ENCODE peak calls at places on chromosomes 6 and 20, in nine cellular contexts. F, X, C, S, J, R, V, Y and B are unnamed samples.
A peak's percentile ranks its signal among the peaks of the same experiment; 100 is the strongest.

GRCh38 chr6:14440215-14440890 is 322.8 kb downstream of the CD83 start:
- DNase-seq in F (no peak), X (no peak), C (no peak), S (no peak), J (no peak), R (no peak), V (no peak), Y (no peak), B (no peak)

GRCh38 chr20:53865905-53866786 is 204.2 kb downstream of the BCAS1 start:
- DNase-seq in F (peak; percentile 58), X (peak; percentile 89), C (peak; percentile 53), S (peak; percentile 76), J (peak; percentile 41), R (peak; percentile 62), V (no peak), Y (peak; percentile 73), B (peak; percentile 44)

GRCh38 chr20:62576815-62577214 is 65.5 kb upstream of the SLCO4A1 start:
- DNase-seq in F (no peak), X (no peak), C (no peak), S (peak; percentile 78), J (peak; percentile 73), R (peak; percentile 64), V (no peak), Y (no peak), B (no peak)

GRCh38 chr6:81753709-81754678 is 1.5 kb upstream of the TENT5A start:
- DNase-seq in F (peak; percentile 82), X (no peak), C (peak; percentile 89), S (peak; percentile 79), J (peak; percentile 83), R (peak; percentile 75), V (peak; percentile 90), Y (no peak), B (peak; percentile 50)

GRCh38 chr6:84119277-84119676 is 85.7 kb downstream of the MRAP2 start:
- DNase-seq in F (no peak), X (peak; percentile 33), C (no peak), S (no peak), J (no peak), R (no peak), V (no peak), Y (no peak), B (no peak)

GRCh38 chr6:139342957-139343750 is 31.3 kb downstream of the CITED2 start:
- DNase-seq in F (no peak), X (peak; percentile 44), C (no peak), S (no peak), J (no peak), R (no peak), V (no peak), Y (no peak), B (no peak)

GRCh38 chr20:63223121-63223825 is 7.3 kb upstream of the YTHDF1 start:
- DNase-seq in F (peak; percentile 44), X (peak; percentile 36), C (peak; percentile 36), S (peak; percentile 76), J (peak; percentile 57), R (peak; percentile 74), V (no peak), Y (no peak), B (peak; percentile 57)

GRCh38 chr20:5552154-5552553 is 198.0 kb upstream of the SHLD1 start:
- DNase-seq in F (no peak), X (no peak), C (no peak), S (no peak), J (no peak), R (no peak), V (no peak), Y (no peak), B (no peak)

GRCh38 chr20:60883517-60883916 is 368.5 kb upstream of the CDH4 start:
- DNase-seq in F (no peak), X (no peak), C (no peak), S (no peak), J (no peak), R (no peak), V (no peak), Y (no peak), B (no peak)

GRCh38 chr6:162854734-162855191 is 127.0 kb downstream of the PACRG start:
- DNase-seq in F (no peak), X (no peak), C (no peak), S (peak; percentile 23), J (no peak), R (no peak), V (no peak), Y (no peak), B (no peak)

GRCh38 chr6:35919827-35920751 is 809 bp downstream of the SRPK1 start:
- DNase-seq in F (peak; percentile 42), X (peak; percentile 93), C (peak; percentile 65), S (peak; percentile 62), J (peak; percentile 55), R (peak; percentile 51), V (peak; percentile 22), Y (peak; percentile 67), B (peak; percentile 78)

GRCh38 chr20:63419299-63419698 is 53.2 kb downstream of the KCNQ2 start:
- DNase-seq in F (no peak), X (no peak), C (no peak), S (no peak), J (no peak), R (no peak), V (no peak), Y (no peak), B (no peak)

GRCh38 chr6:155030148-155030720 is 35.1 kb downstream of the TIAM2 start:
- DNase-seq in F (no peak), X (no peak), C (no peak), S (no peak), J (no peak), R (no peak), V (no peak), Y (no peak), B (no peak)

GRCh38 chr6:14596410-14596809 is 478.8 kb downstream of the CD83 start:
- DNase-seq in F (no peak), X (peak; percentile 53), C (no peak), S (no peak), J (no peak), R (no peak), V (no peak), Y (peak; percentile 41), B (peak; percentile 84)

GRCh38 chr6:1592852-1593251 is 16.9 kb upstream of the FOXC1 start:
- DNase-seq in F (no peak), X (no peak), C (no peak), S (no peak), J (peak; percentile 32), R (no peak), V (no peak), Y (no peak), B (no peak)

GRCh38 chr6:15672291-15672690 is 9.5 kb upstream of the DTNBP1 start:
- DNase-seq in F (no peak), X (no peak), C (no peak), S (no peak), J (no peak), R (no peak), V (no peak), Y (no peak), B (no peak)

GRCh38 chr20:11810316-11811130 is 107.2 kb upstream of the BTBD3 start:
- DNase-seq in F (no peak), X (peak; percentile 76), C (no peak), S (peak; percentile 60), J (no peak), R (no peak), V (no peak), Y (peak; percentile 41), B (no peak)

GRCh38 chr6:35496851-35497570 is at the start of gene TEAD3:
- DNase-seq in F (no peak), X (peak; percentile 57), C (peak; percentile 74), S (peak; percentile 96), J (peak; percentile 85), R (peak; percentile 82), V (peak; percentile 47), Y (peak; percentile 46), B (peak; percentile 64)

GRCh38 chr6:90538651-90539050 is 48.2 kb downstream of the MAP3K7 start:
- DNase-seq in F (no peak), X (no peak), C (peak; percentile 26), S (no peak), J (no peak), R (no peak), V (no peak), Y (no peak), B (no peak)

GRCh38 chr6:51866867-51867266 is 220.5 kb downstream of the PKHD1 start:
- DNase-seq in F (no peak), X (peak; percentile 19), C (no peak), S (no peak), J (no peak), R (no peak), V (no peak), Y (no peak), B (no peak)

GRCh38 chr6:146359123-146359522 is 184.5 kb upstream of the RAB32 start:
- DNase-seq in F (no peak), X (no peak), C (no peak), S (no peak), J (no peak), R (no peak), V (no peak), Y (no peak), B (no peak)

DNA sequence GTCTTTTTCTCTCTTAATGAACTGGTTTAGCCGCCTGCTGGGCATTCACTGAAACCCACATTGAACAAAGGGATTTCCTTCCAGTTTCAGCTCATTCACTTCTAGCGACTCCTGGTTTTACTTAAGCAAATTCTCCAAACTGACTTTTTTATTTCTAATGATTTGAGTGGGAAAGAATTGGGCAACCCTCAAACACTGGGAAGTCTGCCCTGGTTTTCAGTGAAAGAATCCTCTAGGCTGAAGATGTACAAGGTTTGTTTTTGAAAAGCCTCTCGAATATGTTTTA is 45.5 kb downstream of the PLAGL1 start:
- DNase-seq in F (no peak), X (peak; percentile 32), C (no peak), S (peak; percentile 87), J (no peak), R (no peak), V (no peak), Y (no peak), B (peak; percentile 11)
- TF ChIP-seq CTCF in F (no peak), X (peak; percentile 53), C (no peak), S (peak; percentile 58), J (peak; percentile 61), R (peak; percentile 68), V (no peak), Y (peak; percentile 51), B (peak; percentile 3)

GRCh38 chr20:46057856-46058655 is 29.0 kb downstream of the SLC12A5 start:
- DNase-seq in F (peak; percentile 29), X (peak; percentile 26), C (peak; percentile 16), S (peak; percentile 80), J (no peak), R (peak; percentile 79), V (no peak), Y (peak; percentile 29), B (no peak)
- TF ChIP-seq CTCF in F (no peak), X (peak; percentile 27), C (peak; percentile 5), S (peak; percentile 46), J (peak; percentile 44), R (peak; percentile 63), V (no peak), Y (peak; percentile 63), B (no peak)

DNA sequence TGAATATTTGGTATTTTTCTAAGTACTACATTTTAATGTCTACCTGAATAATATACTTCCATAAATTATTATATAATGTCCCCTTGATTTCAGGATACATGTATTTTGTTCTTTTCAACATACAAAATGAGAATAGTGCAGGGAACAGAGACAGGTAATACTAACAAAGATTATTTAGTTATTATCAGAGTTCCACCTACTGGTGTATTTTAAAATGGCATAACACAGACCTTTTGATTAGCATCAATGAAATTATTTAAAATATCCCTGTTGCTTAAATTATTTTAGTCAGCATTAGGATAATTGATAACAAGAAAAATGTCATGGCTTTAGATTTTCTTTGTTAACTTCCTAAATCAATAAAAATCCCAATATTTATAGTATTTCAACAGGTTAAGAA is 184.0 kb downstream of the PRDM13 start:
- DNase-seq in F (no peak), X (peak; percentile 14), C (no peak), S (no peak), J (no peak), R (no peak), V (no peak), Y (no peak), B (peak; percentile 10)
- TF ChIP-seq CTCF in F (no peak), X (no peak), C (no peak), S (peak; percentile 28), J (peak; percentile 64), R (peak; percentile 49), V (no peak), Y (peak; percentile 45), B (peak; percentile 36)

GRCh38 chr6:109291893-109292292 is 90.4 kb downstream of the CD164 start:
- DNase-seq in F (no peak), X (no peak), C (no peak), S (no peak), J (no peak), R (no peak), V (no peak), Y (no peak), B (no peak)
- TF ChIP-seq CTCF in F (no peak), X (no peak), C (no peak), S (no peak), J (no peak), R (no peak), V (no peak), Y (no peak), B (no peak)